ENCODE peak calls at places on chromosomes 12 and 14, in six cellular contexts. One of them, this sample, is unnamed.

GRCh38 chr12:121438905-121439304 is 39.0 kb downstream of the RNF34 start:
- DNase-seq in A549: no peak
- DNase-seq in K562: no peak
- DNase-seq in IMR-90: no peak
- DNase-seq in HepG2: no peak
- DNase-seq in GM12878: no peak
- DNase-seq in this sample: no peak

GRCh38 chr12:51868821-51869489 is 18.9 kb upstream of the ANKRD33 start:
- DNase-seq in A549: no peak
- DNase-seq in K562: no peak
- DNase-seq in IMR-90: no peak
- DNase-seq in HepG2: no peak
- DNase-seq in GM12878: no peak
- DNase-seq in this sample: peak

GRCh38 chr12:125704803-125705202 is 639.6 kb downstream of the AACS start:
- DNase-seq in A549: no peak
- DNase-seq in K562: no peak
- DNase-seq in IMR-90: no peak
- DNase-seq in HepG2: no peak
- DNase-seq in GM12878: no peak
- DNase-seq in this sample: no peak

GRCh38 chr12:42143401-42144173 is 1.1 kb downstream of the GXYLT1 start:
- DNase-seq in A549: peak
- DNase-seq in K562: no peak
- DNase-seq in IMR-90: peak
- DNase-seq in HepG2: no peak
- DNase-seq in GM12878: no peak
- DNase-seq in this sample: peak

GRCh38 chr12:57695770-57696432 is 2.0 kb downstream of the OS9 start:
- DNase-seq in A549: no peak
- DNase-seq in K562: no peak
- DNase-seq in IMR-90: no peak
- DNase-seq in HepG2: no peak
- DNase-seq in GM12878: no peak
- DNase-seq in this sample: no peak

GRCh38 chr12:1204581-1205121 is 213.6 kb downstream of the ERC1 start:
- DNase-seq in A549: no peak
- DNase-seq in K562: no peak
- DNase-seq in IMR-90: no peak
- DNase-seq in HepG2: no peak
- DNase-seq in GM12878: peak
- DNase-seq in this sample: peak

GRCh38 chr14:78927261-78927660 is 757.1 kb downstream of the NRXN3 start:
- DNase-seq in A549: no peak
- DNase-seq in K562: no peak
- DNase-seq in IMR-90: no peak
- DNase-seq in HepG2: no peak
- DNase-seq in GM12878: no peak
- DNase-seq in this sample: no peak

GRCh38 chr14:71384007-71384605 is 476.8 kb downstream of the PCNX1 start:
- DNase-seq in A549: no peak
- DNase-seq in K562: no peak
- DNase-seq in IMR-90: no peak
- DNase-seq in HepG2: no peak
- DNase-seq in GM12878: no peak
- DNase-seq in this sample: no peak

GRCh38 chr14:92655372-92655771 is 93.1 kb downstream of the LGMN start:
- DNase-seq in A549: no peak
- DNase-seq in K562: no peak
- DNase-seq in IMR-90: no peak
- DNase-seq in HepG2: no peak
- DNase-seq in GM12878: no peak
- DNase-seq in this sample: no peak

GRCh38 chr14:55518391-55518790 is 61.6 kb upstream of the KTN1 start:
- DNase-seq in A549: no peak
- DNase-seq in K562: no peak
- DNase-seq in IMR-90: peak
- DNase-seq in HepG2: no peak
- DNase-seq in GM12878: no peak
- DNase-seq in this sample: no peak

GRCh38 chr12:1138691-1139090 is 147.7 kb downstream of the ERC1 start:
- DNase-seq in A549: no peak
- DNase-seq in K562: no peak
- DNase-seq in IMR-90: no peak
- DNase-seq in HepG2: no peak
- DNase-seq in GM12878: no peak
- DNase-seq in this sample: no peak

GRCh38 chr14:77120771-77121743 is 20.5 kb downstream of the ZDHHC22 start:
- DNase-seq in A549: no peak
- DNase-seq in K562: no peak
- DNase-seq in IMR-90: no peak
- DNase-seq in HepG2: no peak
- DNase-seq in GM12878: peak
- DNase-seq in this sample: no peak

GRCh38 chr14:96221109-96221650 is 16.5 kb downstream of the BDKRB2 start:
- DNase-seq in A549: no peak
- DNase-seq in K562: no peak
- DNase-seq in IMR-90: peak
- DNase-seq in HepG2: no peak
- DNase-seq in GM12878: no peak
- DNase-seq in this sample: no peak

GRCh38 chr12:3371018-3371417 is 120.0 kb upstream of the PRMT8 start:
- DNase-seq in A549: no peak
- DNase-seq in K562: no peak
- DNase-seq in IMR-90: no peak
- DNase-seq in HepG2: no peak
- DNase-seq in GM12878: no peak
- DNase-seq in this sample: no peak

GRCh38 chr12:58030566-58031279 is 89.4 kb downstream of the ATP23 start:
- DNase-seq in A549: no peak
- DNase-seq in K562: no peak
- DNase-seq in IMR-90: peak
- DNase-seq in HepG2: no peak
- DNase-seq in GM12878: no peak
- DNase-seq in this sample: no peak

GRCh38 chr14:30957813-30958370 is 67.6 kb upstream of the AP4S1 start:
- DNase-seq in A549: no peak
- DNase-seq in K562: no peak
- DNase-seq in IMR-90: no peak
- DNase-seq in HepG2: peak
- DNase-seq in GM12878: peak
- DNase-seq in this sample: no peak

GRCh38 chr12:117342682-117343081 is 18.7 kb downstream of the NOS1 start:
- DNase-seq in A549: peak
- DNase-seq in K562: no peak
- DNase-seq in IMR-90: no peak
- DNase-seq in HepG2: no peak
- DNase-seq in GM12878: no peak
- DNase-seq in this sample: no peak

GRCh38 chr12:112806721-112807120 is 15.2 kb downstream of the RPH3A start:
- DNase-seq in A549: no peak
- DNase-seq in K562: no peak
- DNase-seq in IMR-90: no peak
- DNase-seq in HepG2: no peak
- DNase-seq in GM12878: no peak
- DNase-seq in this sample: no peak

GRCh38 chr12:15212877-15213276 is 8.3 kb downstream of the RERG start:
- DNase-seq in A549: no peak
- DNase-seq in K562: no peak
- DNase-seq in IMR-90: no peak
- DNase-seq in HepG2: no peak
- DNase-seq in GM12878: no peak
- DNase-seq in this sample: no peak

GRCh38 chr12:95141305-95141704 is 67.9 kb upstream of the NR2C1 start:
- DNase-seq in A549: no peak
- DNase-seq in K562: no peak
- DNase-seq in IMR-90: no peak
- DNase-seq in HepG2: no peak
- DNase-seq in GM12878: no peak
- DNase-seq in this sample: peak

GRCh38 chr12:106487664-106488063 is 95.1 kb upstream of the RFX4 start:
- DNase-seq in A549: no peak
- DNase-seq in K562: peak
- DNase-seq in IMR-90: no peak
- DNase-seq in HepG2: no peak
- DNase-seq in GM12878: no peak
- DNase-seq in this sample: no peak

GRCh38 chr12:111687255-111687654 is 1.4 kb downstream of the ACAD10 start:
- DNase-seq in A549: peak
- DNase-seq in K562: peak
- DNase-seq in IMR-90: no peak
- DNase-seq in HepG2: peak
- DNase-seq in GM12878: peak
- DNase-seq in this sample: peak

GRCh38 chr14:61338457-61338856 is 17.1 kb downstream of the PRKCH start:
- DNase-seq in A549: no peak
- DNase-seq in K562: no peak
- DNase-seq in IMR-90: no peak
- DNase-seq in HepG2: no peak
- DNase-seq in GM12878: no peak
- DNase-seq in this sample: no peak

GRCh38 chr12:66044731-66045130 is 85.8 kb downstream of the LLPH start:
- DNase-seq in A549: peak
- DNase-seq in K562: no peak
- DNase-seq in IMR-90: peak
- DNase-seq in HepG2: peak
- DNase-seq in GM12878: no peak
- DNase-seq in this sample: no peak

GRCh38 chr14:89187501-89187900 is 229.5 kb downstream of the FOXN3 start:
- DNase-seq in A549: no peak
- DNase-seq in K562: no peak
- DNase-seq in IMR-90: no peak
- DNase-seq in HepG2: no peak
- DNase-seq in GM12878: no peak
- DNase-seq in this sample: no peak

GRCh38 chr14:85934886-85935254 is 404.9 kb downstream of the FLRT2 start:
- DNase-seq in A549: peak
- DNase-seq in K562: no peak
- DNase-seq in IMR-90: no peak
- DNase-seq in HepG2: no peak
- DNase-seq in GM12878: peak
- DNase-seq in this sample: no peak

GRCh38 chr14:84036863-84037262 is 1493.1 kb upstream of the FLRT2 start:
- DNase-seq in A549: no peak
- DNase-seq in K562: no peak
- DNase-seq in IMR-90: peak
- DNase-seq in HepG2: no peak
- DNase-seq in GM12878: peak
- DNase-seq in this sample: no peak

GRCh38 chr12:132465269-132466190 is 24.4 kb upstream of the FBRSL1 start:
- DNase-seq in A549: no peak
- DNase-seq in K562: no peak
- DNase-seq in IMR-90: no peak
- DNase-seq in HepG2: no peak
- DNase-seq in GM12878: no peak
- DNase-seq in this sample: no peak

GRCh38 chr12:54439096-54439495 is 20.0 kb upstream of the ITGA5 start:
- DNase-seq in A549: no peak
- DNase-seq in K562: no peak
- DNase-seq in IMR-90: no peak
- DNase-seq in HepG2: no peak
- DNase-seq in GM12878: no peak
- DNase-seq in this sample: no peak

DNA sequence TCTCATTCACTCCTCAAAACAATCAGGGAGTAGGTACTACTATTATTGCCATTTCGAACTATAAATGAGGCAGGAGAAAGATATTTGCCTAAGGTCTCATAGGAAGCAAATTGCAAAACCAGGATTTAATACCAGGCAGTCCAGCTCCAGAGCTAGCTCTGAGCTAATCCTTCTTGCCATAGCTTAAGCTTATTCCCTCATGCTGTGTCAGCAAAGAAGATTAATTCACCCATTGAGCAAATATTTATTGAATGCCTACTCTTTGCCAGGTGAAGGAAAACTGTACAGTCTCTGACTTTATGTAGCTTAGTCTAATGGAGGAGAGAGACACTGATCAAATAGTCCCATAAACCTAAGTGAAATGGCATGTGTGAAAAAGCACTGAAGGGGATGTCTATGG is 19.5 kb downstream of the KCNA5 start:
- DNase-seq in A549: no peak
- DNase-seq in K562: no peak
- DNase-seq in IMR-90: no peak
- DNase-seq in HepG2: no peak
- DNase-seq in GM12878: no peak
- DNase-seq in this sample: no peak
- TF ChIP-seq SMC3 in A549: no peak
- TF ChIP-seq SMC3 in K562: no peak
- TF ChIP-seq SMC3 in IMR-90: no peak
- TF ChIP-seq SMC3 in HepG2: no peak
- TF ChIP-seq SMC3 in GM12878: no peak
- TF ChIP-seq SMC3 in this sample: no peak

GRCh38 chr14:46490150-46490769 is 161.3 kb downstream of the RPL10L start:
- DNase-seq in A549: peak
- DNase-seq in K562: no peak
- DNase-seq in IMR-90: no peak
- DNase-seq in HepG2: peak
- DNase-seq in GM12878: peak
- DNase-seq in this sample: no peak
- TF ChIP-seq SMC3 in A549: no peak
- TF ChIP-seq SMC3 in K562: no peak
- TF ChIP-seq SMC3 in IMR-90: no peak
- TF ChIP-seq SMC3 in HepG2: peak
- TF ChIP-seq SMC3 in GM12878: peak
- TF ChIP-seq SMC3 in this sample: no peak

GRCh38 chr14:104971447-104972240 is 6.5 kb downstream of the AHNAK2 start:
- DNase-seq in A549: no peak
- DNase-seq in K562: no peak
- DNase-seq in IMR-90: no peak
- DNase-seq in HepG2: no peak
- DNase-seq in GM12878: no peak
- DNase-seq in this sample: no peak

GRCh38 chr14:104974146-104974541 is 4.0 kb downstream of the AHNAK2 start:
- DNase-seq in A549: no peak
- DNase-seq in K562: no peak
- DNase-seq in IMR-90: no peak
- DNase-seq in HepG2: no peak
- DNase-seq in GM12878: no peak
- DNase-seq in this sample: no peak

GRCh38 chr14:104974665-104975390 is 3.3 kb downstream of the AHNAK2 start:
- DNase-seq in A549: no peak
- DNase-seq in K562: no peak
- DNase-seq in IMR-90: no peak
- DNase-seq in HepG2: no peak
- DNase-seq in GM12878: no peak
- DNase-seq in this sample: no peak

GRCh38 chr14:104972301-104973211 is 5.6 kb downstream of the AHNAK2 start:
- DNase-seq in A549: peak
- DNase-seq in K562: no peak
- DNase-seq in IMR-90: no peak
- DNase-seq in HepG2: no peak
- DNase-seq in GM12878: no peak
- DNase-seq in this sample: no peak

GRCh38 chr14:104973215-104974145 is 4.7 kb downstream of the AHNAK2 start:
- DNase-seq in A549: peak
- DNase-seq in K562: no peak
- DNase-seq in IMR-90: peak
- DNase-seq in HepG2: no peak
- DNase-seq in GM12878: no peak
- DNase-seq in this sample: no peak
- TF ChIP-seq SMC3 in A549: no peak
- TF ChIP-seq SMC3 in K562: no peak
- TF ChIP-seq SMC3 in IMR-90: no peak
- TF ChIP-seq SMC3 in HepG2: no peak
- TF ChIP-seq SMC3 in GM12878: no peak
- TF ChIP-seq SMC3 in this sample: no peak

GRCh38 chr14:104136472-104137296 is 1.7 kb upstream of the KIF26A start:
- DNase-seq in A549: peak
- DNase-seq in K562: no peak
- DNase-seq in IMR-90: no peak
- DNase-seq in HepG2: no peak
- DNase-seq in GM12878: no peak
- DNase-seq in this sample: peak
- TF ChIP-seq SMC3 in A549: no peak
- TF ChIP-seq SMC3 in K562: no peak
- TF ChIP-seq SMC3 in IMR-90: no peak
- TF ChIP-seq SMC3 in HepG2: no peak
- TF ChIP-seq SMC3 in GM12878: no peak
- TF ChIP-seq SMC3 in this sample: no peak

This sample was measured in SK-N-SH.